ENCODE peak calls at places on chromosome 12, in five cellular contexts. One of them, this sample, is unnamed.

GRCh38 chr12:14393736-14394135 is 28.3 kb downstream of the ATF7IP start:
- DNase-seq in cardiac muscle cell: no peak
- DNase-seq in endothelial cell of umbilical vein: peak
- DNase-seq in kidney tubule cell: peak
- DNase-seq in IMR-90: peak
- DNase-seq in this sample: no peak

GRCh38 chr12:4987076-4987775 is 56.5 kb upstream of the KCNA5 start:
- DNase-seq in cardiac muscle cell: no peak
- DNase-seq in endothelial cell of umbilical vein: no peak
- DNase-seq in kidney tubule cell: no peak
- DNase-seq in IMR-90: no peak
- DNase-seq in this sample: no peak

GRCh38 chr12:64404470-64405446 is 566 bp downstream of the XPOT start:
- DNase-seq in cardiac muscle cell: peak
- DNase-seq in endothelial cell of umbilical vein: peak
- DNase-seq in kidney tubule cell: peak
- DNase-seq in IMR-90: peak
- DNase-seq in this sample: peak

GRCh38 chr12:6613015-6613775 is 6.0 kb upstream of the CHD4 start:
- DNase-seq in cardiac muscle cell: peak
- DNase-seq in endothelial cell of umbilical vein: peak
- DNase-seq in kidney tubule cell: peak
- DNase-seq in IMR-90: peak
- DNase-seq in this sample: peak

GRCh38 chr12:52221912-52222457 is 11.1 kb upstream of the KRT7 start:
- DNase-seq in cardiac muscle cell: peak
- DNase-seq in endothelial cell of umbilical vein: peak
- DNase-seq in kidney tubule cell: peak
- DNase-seq in IMR-90: peak
- DNase-seq in this sample: no peak

GRCh38 chr12:112331891-112332290 is 50.3 kb downstream of the HECTD4 start:
- DNase-seq in cardiac muscle cell: no peak
- DNase-seq in endothelial cell of umbilical vein: no peak
- DNase-seq in kidney tubule cell: no peak
- DNase-seq in IMR-90: no peak
- DNase-seq in this sample: no peak

GRCh38 chr12:131010376-131011131 is 56.8 kb downstream of the ADGRD1 start:
- DNase-seq in cardiac muscle cell: no peak
- DNase-seq in endothelial cell of umbilical vein: no peak
- DNase-seq in kidney tubule cell: no peak
- DNase-seq in IMR-90: no peak
- DNase-seq in this sample: no peak

GRCh38 chr12:11839093-11839641 is 189.7 kb downstream of the ETV6 start:
- DNase-seq in cardiac muscle cell: no peak
- DNase-seq in endothelial cell of umbilical vein: peak
- DNase-seq in kidney tubule cell: peak
- DNase-seq in IMR-90: peak
- DNase-seq in this sample: no peak

GRCh38 chr12:32139064-32139421 is 32.4 kb downstream of the BICD1 start:
- DNase-seq in cardiac muscle cell: peak
- DNase-seq in endothelial cell of umbilical vein: peak
- DNase-seq in kidney tubule cell: no peak
- DNase-seq in IMR-90: peak
- DNase-seq in this sample: no peak

GRCh38 chr12:94074970-94075695 is 73.2 kb upstream of the PLXNC1 start:
- DNase-seq in cardiac muscle cell: peak
- DNase-seq in endothelial cell of umbilical vein: peak
- DNase-seq in kidney tubule cell: peak
- DNase-seq in IMR-90: peak
- DNase-seq in this sample: peak

GRCh38 chr12:99367181-99367580 is 280.4 kb upstream of the GARIN6 start:
- DNase-seq in cardiac muscle cell: peak
- DNase-seq in endothelial cell of umbilical vein: no peak
- DNase-seq in kidney tubule cell: no peak
- DNase-seq in IMR-90: no peak
- DNase-seq in this sample: no peak

GRCh38 chr12:92987362-92987761 is 58.3 kb upstream of the EEA1 start:
- DNase-seq in cardiac muscle cell: peak
- DNase-seq in endothelial cell of umbilical vein: peak
- DNase-seq in kidney tubule cell: peak
- DNase-seq in IMR-90: peak
- DNase-seq in this sample: no peak

GRCh38 chr12:120249875-120250795 is 15.4 kb downstream of the PXN start:
- DNase-seq in cardiac muscle cell: no peak
- DNase-seq in endothelial cell of umbilical vein: peak
- DNase-seq in kidney tubule cell: no peak
- DNase-seq in IMR-90: no peak
- DNase-seq in this sample: no peak

GRCh38 chr12:131100031-131100674 is 146.4 kb downstream of the ADGRD1 start:
- DNase-seq in cardiac muscle cell: no peak
- DNase-seq in endothelial cell of umbilical vein: no peak
- DNase-seq in kidney tubule cell: no peak
- DNase-seq in IMR-90: no peak
- DNase-seq in this sample: no peak

GRCh38 chr12:31476437-31476836 is 114.5 kb downstream of the DENND5B start:
- DNase-seq in cardiac muscle cell: no peak
- DNase-seq in endothelial cell of umbilical vein: no peak
- DNase-seq in kidney tubule cell: no peak
- DNase-seq in IMR-90: no peak
- DNase-seq in this sample: no peak

GRCh38 chr12:34126805-34127204 is 104.5 kb downstream of the ALG10 start:
- DNase-seq in cardiac muscle cell: no peak
- DNase-seq in endothelial cell of umbilical vein: no peak
- DNase-seq in kidney tubule cell: no peak
- DNase-seq in IMR-90: no peak
- DNase-seq in this sample: no peak

GRCh38 chr12:2052861-2053674 is at the start of gene CACNA1C:
- DNase-seq in cardiac muscle cell: peak
- DNase-seq in endothelial cell of umbilical vein: peak
- DNase-seq in kidney tubule cell: peak
- DNase-seq in IMR-90: peak
- DNase-seq in this sample: no peak

GRCh38 chr12:48105321-48105866 is 485 bp downstream of the SENP1 start:
- DNase-seq in cardiac muscle cell: no peak
- DNase-seq in endothelial cell of umbilical vein: peak
- DNase-seq in kidney tubule cell: no peak
- DNase-seq in IMR-90: peak
- DNase-seq in this sample: peak

GRCh38 chr12:111503116-111503515 is 96.0 kb downstream of the ATXN2 start:
- DNase-seq in cardiac muscle cell: no peak
- DNase-seq in endothelial cell of umbilical vein: no peak
- DNase-seq in kidney tubule cell: no peak
- DNase-seq in IMR-90: peak
- DNase-seq in this sample: no peak